ENCODE peak calls at places on chromosomes 6 and 20, in nine cellular contexts. U is tibial nerve, Q is psoas muscle, Z is DND-41, L is colonic mucosa, S is esophagus squamous epithelium, T is heart left ventricle, X is breast epithelium, V is mucosa of descending colon. G is an unnamed sample.

GRCh38 chr20:58056021-58056591 is 172.3 kb downstream of the ANKRD60 start:
- DNase-seq in U (no peak), Q (no peak), Z (no peak), L (peak; percentile 8), S (no peak), T (no peak), X (no peak), V (no peak), G (no peak)

GRCh38 chr20:45890077-45890996 is 671 bp downstream of the NEURL2 start:
- DNase-seq in U (peak; percentile 74), Q (peak; percentile 90), Z (no peak), L (peak; percentile 89), S (no peak), T (peak; percentile 92), X (peak; percentile 75), V (peak; percentile 87), G (peak; percentile 89)

GRCh38 chr20:50193851-50194830 is 3.5 kb downstream of the CEBPB start:
- DNase-seq in U (no peak), Q (peak; percentile 76), Z (no peak), L (no peak), S (no peak), T (no peak), X (no peak), V (no peak), G (no peak)

GRCh38 chr20:63060057-63060991 is 53.6 kb upstream of the BHLHE23 start:
- DNase-seq in U (no peak), Q (peak; percentile 27), Z (no peak), L (no peak), S (no peak), T (no peak), X (peak; percentile 46), V (peak; percentile 6), G (no peak)

GRCh38 chr6:79684821-79685220 is 53.7 kb downstream of the SH3BGRL2 start:
- DNase-seq in U (no peak), Q (no peak), Z (no peak), L (no peak), S (no peak), T (no peak), X (no peak), V (no peak), G (no peak)

GRCh38 chr20:40942015-40942414 is 86.6 kb upstream of the TOP1 start:
- DNase-seq in U (no peak), Q (no peak), Z (no peak), L (no peak), S (no peak), T (no peak), X (no peak), V (no peak), G (no peak)

GRCh38 chr6:157223021-157223430 is 100.3 kb downstream of the TMEM242 start:
- DNase-seq in U (no peak), Q (no peak), Z (no peak), L (no peak), S (no peak), T (peak; percentile 26), X (peak; percentile 22), V (no peak), G (no peak)

GRCh38 chr6:153511896-153512496 is 380.9 kb upstream of the RGS17 start:
- DNase-seq in U (no peak), Q (no peak), Z (peak; percentile 29), L (no peak), S (no peak), T (no peak), X (no peak), V (no peak), G (no peak)

GRCh38 chr6:53465732-53466131 is 79.2 kb downstream of the GCLC start:
- DNase-seq in U (no peak), Q (no peak), Z (no peak), L (no peak), S (no peak), T (no peak), X (peak; percentile 59), V (no peak), G (no peak)

GRCh38 chr20:3000852-3001523 is 42.4 kb upstream of the GNRH2 start:
- DNase-seq in U (no peak), Q (no peak), Z (peak; percentile 24), L (no peak), S (no peak), T (no peak), X (no peak), V (no peak), G (no peak)

GRCh38 chr20:47455133-47456040 is 46.3 kb upstream of the NCOA3 start:
- DNase-seq in U (no peak), Q (no peak), Z (no peak), L (no peak), S (no peak), T (no peak), X (no peak), V (no peak), G (no peak)

GRCh38 chr20:35005463-35005961 is 49.8 kb downstream of the MYH7B start:
- DNase-seq in U (peak; percentile 8), Q (peak; percentile 26), Z (no peak), L (no peak), S (no peak), T (no peak), X (peak; percentile 36), V (peak; percentile 9), G (no peak)

GRCh38 chr6:104705095-104705707 is 154.5 kb downstream of the HACE1 start:
- DNase-seq in U (no peak), Q (no peak), Z (peak; percentile 85), L (no peak), S (no peak), T (peak; percentile 31), X (no peak), V (no peak), G (no peak)

GRCh38 chr6:167140589-167141474 is 16.9 kb downstream of the GPR31 start:
- DNase-seq in U (no peak), Q (no peak), Z (no peak), L (no peak), S (no peak), T (no peak), X (no peak), V (no peak), G (no peak)

GRCh38 chr6:130724089-130724488 is 103.1 kb upstream of the SMLR1 start:
- DNase-seq in U (no peak), Q (no peak), Z (peak; percentile 11), L (no peak), S (no peak), T (no peak), X (no peak), V (no peak), G (no peak)

GRCh38 chr6:42551202-42551601 is 12.6 kb upstream of the UBR2 start:
- DNase-seq in U (no peak), Q (no peak), Z (no peak), L (no peak), S (no peak), T (no peak), X (no peak), V (no peak), G (no peak)

GRCh38 chr20:23640873-23641667 is 3.3 kb upstream of the CST3 start:
- DNase-seq in U (no peak), Q (no peak), Z (no peak), L (no peak), S (no peak), T (no peak), X (no peak), V (no peak), G (no peak)
- TF ChIP-seq CTCF in U (no peak), Q (no peak), Z (no peak), L (no peak), S (no peak), T (no peak), X (no peak), V (no peak), G (no peak)

DNA sequence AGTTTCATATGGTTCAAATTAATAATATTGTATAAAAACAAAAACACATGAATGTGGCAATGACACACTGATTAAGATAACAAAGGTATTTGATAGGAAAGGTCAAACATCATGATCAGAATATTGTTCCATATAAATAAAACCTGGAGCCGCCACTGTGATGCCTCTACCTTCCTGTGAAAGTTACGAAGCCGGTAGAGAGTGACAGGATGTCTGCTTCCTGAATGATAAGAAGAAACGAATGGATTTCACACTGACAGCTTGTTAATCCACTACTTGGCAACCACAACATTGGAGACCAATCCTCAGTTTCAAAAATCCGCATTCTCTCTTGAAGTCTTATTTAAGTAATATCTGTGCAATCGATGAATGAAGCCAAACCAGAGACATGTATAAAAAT is 315.1 kb downstream of the HDGFL1 start:
- DNase-seq in U (no peak), Q (no peak), Z (no peak), L (no peak), S (no peak), T (no peak), X (no peak), V (no peak), G (no peak)
- H3K4me1 ChIP-seq in U (peaks cover 6% of the 10 kb centered on the region), Q (peaks cover 21% of the 10 kb centered on the region), Z (no peaks in the 10 kb centered on the region), L (no peaks in the 10 kb centered on the region), S (peaks cover 44% of the 10 kb centered on the region), T (no peaks in the 10 kb centered on the region), X (no peaks in the 10 kb centered on the region), V (no peaks in the 10 kb centered on the region), G (no peaks in the 10 kb centered on the region)

GRCh38 chr6:4225207-4225872 is 90.0 kb upstream of the ECI2 start:
- DNase-seq in U (no peak), Q (no peak), Z (no peak), L (no peak), S (no peak), T (no peak), X (no peak), V (no peak), G (no peak)

GRCh38 chr6:4224082-4224978 is 89.0 kb upstream of the ECI2 start:
- DNase-seq in U (no peak), Q (no peak), Z (no peak), L (no peak), S (no peak), T (no peak), X (no peak), V (no peak), G (no peak)

GRCh38 chr6:4220619-4221018 is 85.2 kb upstream of the ECI2 start:
- DNase-seq in U (no peak), Q (no peak), Z (no peak), L (no peak), S (no peak), T (no peak), X (no peak), V (no peak), G (no peak)
- H3K9me3 ChIP-seq in U (peaks cover 4% of the 10 kb centered on the region), Q (no peaks in the 10 kb centered on the region), Z (no peaks in the 10 kb centered on the region), L (no peaks in the 10 kb centered on the region), S (no peaks in the 10 kb centered on the region), T (no peaks in the 10 kb centered on the region), X (no peaks in the 10 kb centered on the region), V (no peaks in the 10 kb centered on the region), G (no peaks in the 10 kb centered on the region)

GRCh38 chr6:118260833-118261232 is 287.3 kb upstream of the PLN start:
- DNase-seq in U (no peak), Q (no peak), Z (no peak), L (no peak), S (no peak), T (no peak), X (no peak), V (no peak), G (no peak)

GRCh38 chr6:118269659-118270058 is 278.4 kb upstream of the PLN start:
- DNase-seq in U (no peak), Q (no peak), Z (no peak), L (no peak), S (no peak), T (no peak), X (no peak), V (no peak), G (no peak)

DNA sequence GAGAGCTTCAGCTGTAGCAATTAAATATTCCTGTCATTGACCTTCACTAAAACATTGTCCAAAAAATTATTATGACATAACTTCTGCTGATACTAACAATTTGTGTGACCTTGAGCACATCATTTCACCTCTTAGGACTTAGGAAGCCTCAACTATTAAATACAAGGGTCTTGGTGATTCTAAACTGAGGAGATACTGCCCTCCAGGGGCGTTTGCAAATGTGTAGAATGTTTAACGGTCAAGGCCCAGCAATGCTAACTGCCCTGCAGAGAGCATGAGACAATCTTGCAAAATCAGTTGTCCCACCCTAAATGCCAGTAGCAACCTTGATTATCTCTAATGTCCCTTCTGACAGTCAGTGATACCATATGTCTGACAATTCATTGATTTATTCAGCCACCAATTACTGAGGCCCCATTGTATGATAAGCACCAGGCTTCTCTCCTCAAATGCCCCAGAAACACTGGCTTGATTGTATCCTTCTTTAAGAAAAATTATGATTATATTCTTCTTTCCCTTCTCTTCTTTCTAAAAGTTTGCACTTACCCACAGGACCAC is 284.1 kb upstream of the PLN start:
- DNase-seq in U (no peak), Q (no peak), Z (no peak), L (no peak), S (no peak), T (no peak), X (no peak), V (no peak), G (no peak)
- TF ChIP-seq CTCF in U (no peak), Q (peak; percentile 60), Z (peak; percentile 37), L (no peak), S (no peak), T (peak; percentile 32), X (no peak), V (no peak), G (no peak)